ENCODE peak calls at places on chromosome 14, in nine cellular contexts. Y is SK-N-MC, F is breast epithelium, E is Panc1, I is GM12891, G is HCT116, Q is endothelial cell of umbilical vein, O is transverse colon, H is spleen. S is an unnamed sample.

GRCh38 chr14:61564623-61565091 is 130.7 kb upstream of the HIF1A start:
- DNase-seq in F (no peak), H (no peak), Y (no peak), E (no peak), G (peak), Q (peak), O (no peak), I (no peak), S (peak)

GRCh38 chr14:105850853-105851581 is 324.6 kb downstream of the TMEM121 start:
- DNase-seq in Y (no peak), H (peak), O (no peak), G (no peak), F (no peak), I (no peak), E (no peak), Q (no peak), S (no peak)

GRCh38 chr14:80955434-80955939 is at the start of gene TSHR:
- DNase-seq in H (no peak), E (no peak), G (no peak), F (no peak), I (no peak), O (no peak), Y (no peak), Q (no peak), S (no peak)

GRCh38 chr14:58817846-58818245 is 180.1 kb downstream of the DACT1 start:
- DNase-seq in Q (no peak), Y (no peak), F (no peak), G (no peak), I (no peak), E (no peak), O (no peak), H (no peak), S (no peak)

GRCh38 chr14:64387232-64387737 is 868 bp upstream of the MTHFD1 start:
- DNase-seq in F (no peak), I (peak), Y (no peak), G (no peak), H (no peak), O (no peak), E (no peak), Q (peak), S (peak)

GRCh38 chr14:59278111-59278510 is 89.6 kb downstream of the DAAM1 start:
- DNase-seq in H (no peak), I (no peak), E (peak), F (no peak), O (no peak), Q (peak), Y (no peak), G (peak), S (peak)

GRCh38 chr14:67428501-67429031 is 16.6 kb upstream of the PLEK2 start:
- DNase-seq in Y (no peak), I (no peak), Q (no peak), G (no peak), F (no peak), H (no peak), E (no peak), O (peak), S (peak)

GRCh38 chr14:58607571-58608317 is 30.0 kb upstream of the DACT1 start:
- DNase-seq in O (no peak), G (no peak), E (no peak), Q (no peak), Y (no peak), I (no peak), H (no peak), F (no peak), S (no peak)

GRCh38 chr14:92922883-92923743 is at the start of gene CHGA:
- DNase-seq in H (no peak), Y (no peak), E (no peak), F (peak), G (no peak), Q (peak), O (peak), I (peak), S (peak)

GRCh38 chr14:92923744-92924103 is 774 bp downstream of the CHGA start:
- DNase-seq in O (no peak), Q (no peak), F (no peak), E (no peak), G (no peak), I (no peak), H (no peak), Y (no peak), S (no peak)

GRCh38 chr14:92924247-92924646 is 1.3 kb downstream of the CHGA start:
- DNase-seq in I (no peak), O (no peak), F (no peak), E (no peak), Q (no peak), G (no peak), H (no peak), Y (no peak), S (no peak)

GRCh38 chr14:92920001-92920400 is 2.9 kb upstream of the CHGA start:
- DNase-seq in Y (no peak), G (no peak), Q (no peak), F (no peak), H (no peak), O (no peak), I (no peak), E (no peak), S (no peak)

GRCh38 chr14:92922155-92922735 is 705 bp upstream of the CHGA start:
- DNase-seq in E (no peak), I (no peak), Y (no peak), G (no peak), H (no peak), F (no peak), Q (no peak), O (no peak), S (no peak)
- TF ChIP-seq POLR2AphosphoS5 in E (no peak), I (no peak), Y (no peak), G (no peak), H (no peak), F (no peak), Q (no peak), O (no peak), S (no peak)

DNA sequence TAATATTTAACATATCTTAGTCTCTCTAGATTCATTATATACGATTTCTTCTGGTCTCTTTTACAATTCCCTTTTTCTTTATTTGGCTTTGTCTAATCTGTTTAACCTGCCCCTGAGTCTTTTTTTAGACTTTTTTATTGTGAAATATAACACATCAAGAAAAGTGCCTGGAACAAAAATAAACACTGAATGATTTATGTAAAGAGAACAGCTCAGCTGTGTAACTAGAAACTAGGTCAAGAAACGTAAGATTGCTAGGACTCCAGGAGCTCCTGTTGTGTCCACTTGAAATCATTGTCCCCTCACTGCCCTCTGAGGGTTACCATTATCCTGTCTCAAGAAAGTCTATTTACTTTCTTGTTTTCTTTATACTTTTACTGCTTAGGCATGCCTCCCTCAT is 23.1 kb downstream of the EXD2 start:
- DNase-seq in F (no peak), Q (no peak), G (no peak), O (no peak), E (no peak), Y (no peak), I (no peak), H (no peak), S (no peak)
- TF ChIP-seq POLR2AphosphoS5 in F (no peak), Q (no peak), G (no peak), O (no peak), E (no peak), Y (no peak), I (no peak), H (no peak), S (no peak)

GRCh38 chr14:103523583-103523969 is 946 bp upstream of the CKB start:
- DNase-seq in G (no peak), I (no peak), H (no peak), E (no peak), F (no peak), Y (no peak), O (no peak), Q (no peak), S (no peak)

GRCh38 chr14:103521438-103521961 is 1.1 kb downstream of the CKB start:
- DNase-seq in Q (no peak), H (peak), E (no peak), Y (no peak), I (no peak), G (no peak), F (no peak), O (no peak), S (no peak)

GRCh38 chr14:103522649-103523582 is at the start of gene CKB:
- DNase-seq in Q (no peak), I (no peak), G (no peak), O (peak), E (no peak), F (no peak), H (peak), Y (no peak), S (no peak)

GRCh38 chr14:103520657-103521437 is 1.8 kb downstream of the CKB start:
- DNase-seq in I (peak), F (peak), E (no peak), Q (peak), O (peak), Y (no peak), G (peak), H (peak), S (no peak)

GRCh38 chr14:103522028-103522581 is 525 bp downstream of the CKB start:
- DNase-seq in O (no peak), F (no peak), E (no peak), Y (no peak), I (no peak), Q (no peak), H (peak), G (no peak), S (no peak)
- TF ChIP-seq POLR2AphosphoS5 in O (no peak), F (no peak), E (no peak), Y (no peak), I (no peak), Q (no peak), H (no peak), G (no peak), S (no peak)

DNA sequence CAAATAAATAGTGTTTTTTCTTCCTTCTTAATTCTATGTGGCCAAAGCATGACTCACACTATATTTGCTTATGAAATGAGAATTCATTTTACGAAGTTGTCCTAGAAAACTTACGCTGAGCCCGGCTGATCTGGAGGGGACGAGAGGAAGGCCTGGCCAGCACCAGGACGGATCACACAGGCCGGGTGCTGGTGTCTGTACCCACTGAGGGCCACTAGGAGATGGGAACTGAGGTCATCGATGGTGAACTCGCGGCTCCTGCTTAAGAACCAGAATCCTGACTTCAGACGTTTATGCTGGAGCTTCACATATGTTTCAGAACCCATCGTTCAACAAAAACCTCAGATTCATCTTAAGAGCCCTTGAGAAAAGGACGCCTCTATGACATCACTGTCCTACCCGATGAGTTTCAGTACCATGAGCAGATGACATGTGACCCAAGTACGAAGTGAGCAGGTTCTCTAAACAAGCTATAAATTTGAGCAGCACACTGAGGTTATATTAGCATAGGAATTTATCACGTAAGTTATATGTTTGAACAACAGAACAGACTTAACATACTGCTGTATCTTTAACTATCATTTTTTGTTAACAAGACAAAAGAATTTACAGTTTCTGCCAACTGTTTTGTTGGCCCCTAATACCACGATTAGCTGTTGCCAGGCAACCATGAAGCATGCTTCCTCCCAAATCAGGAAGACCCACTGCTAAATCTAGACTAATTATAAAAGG is 111.9 kb downstream of the FOXN3 start:
- DNase-seq in O (peak), H (no peak), Q (peak), Y (peak), G (no peak), F (no peak), E (no peak), I (no peak), S (no peak)
- TF ChIP-seq POLR2AphosphoS5 in O (peak), H (peak), Q (no peak), Y (no peak), G (no peak), F (no peak), E (no peak), I (no peak), S (no peak)

GRCh38 chr14:89351364-89351957 is 65.6 kb downstream of the FOXN3 start:
- DNase-seq in Y (peak), G (no peak), E (no peak), Q (peak), O (peak), F (no peak), I (peak), H (no peak), S (peak)
- TF ChIP-seq POLR2AphosphoS5 in Y (no peak), G (no peak), E (no peak), Q (no peak), O (no peak), F (no peak), I (no peak), H (no peak), S (no peak)

GRCh38 chr14:33646692-33647260 is 304.1 kb downstream of the EGLN3 start:
- DNase-seq in O (no peak), Y (no peak), G (no peak), H (no peak), I (no peak), Q (peak), F (no peak), E (no peak), S (no peak)
- TF ChIP-seq POLR2AphosphoS5 in O (no peak), Y (no peak), G (no peak), H (no peak), I (no peak), Q (no peak), F (no peak), E (no peak), S (no peak)

DNA sequence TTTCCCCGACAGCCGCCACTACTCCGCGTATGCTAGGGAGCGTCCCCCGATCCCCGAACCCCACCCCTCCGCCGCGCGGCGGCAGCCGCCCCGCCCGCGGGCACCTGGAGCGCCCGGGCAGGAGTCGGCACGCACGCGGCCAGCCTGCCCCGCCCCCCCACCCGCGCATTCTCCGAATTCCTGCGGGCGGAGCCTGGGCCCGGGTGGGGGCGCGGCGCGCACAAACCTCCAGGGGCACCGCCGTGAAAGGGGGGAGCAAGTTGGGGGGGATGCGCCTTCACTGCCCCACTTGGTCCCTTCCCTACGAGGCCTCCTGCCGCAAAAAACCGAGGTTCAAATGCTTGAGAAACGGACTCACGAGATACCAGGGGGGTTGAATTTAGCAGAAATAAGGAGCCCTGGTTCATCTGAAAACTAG is 1.7 kb downstream of the AJUBA start:
- DNase-seq in O (peak), I (peak), F (peak), E (no peak), Y (no peak), Q (no peak), G (no peak), H (no peak), S (peak)
- TF ChIP-seq POLR2AphosphoS5 in O (no peak), I (no peak), F (no peak), E (peak), Y (no peak), Q (peak), G (peak), H (no peak), S (peak)

GRCh38 chr14:75144944-75145343 is 18.1 kb upstream of the NEK9 start:
- DNase-seq in E (no peak), I (no peak), G (no peak), Q (no peak), F (no peak), H (no peak), Y (no peak), O (peak), S (no peak)
- TF ChIP-seq POLR2AphosphoS5 in E (no peak), I (no peak), G (no peak), Q (no peak), F (no peak), H (peak), Y (no peak), O (peak), S (no peak)

DNA sequence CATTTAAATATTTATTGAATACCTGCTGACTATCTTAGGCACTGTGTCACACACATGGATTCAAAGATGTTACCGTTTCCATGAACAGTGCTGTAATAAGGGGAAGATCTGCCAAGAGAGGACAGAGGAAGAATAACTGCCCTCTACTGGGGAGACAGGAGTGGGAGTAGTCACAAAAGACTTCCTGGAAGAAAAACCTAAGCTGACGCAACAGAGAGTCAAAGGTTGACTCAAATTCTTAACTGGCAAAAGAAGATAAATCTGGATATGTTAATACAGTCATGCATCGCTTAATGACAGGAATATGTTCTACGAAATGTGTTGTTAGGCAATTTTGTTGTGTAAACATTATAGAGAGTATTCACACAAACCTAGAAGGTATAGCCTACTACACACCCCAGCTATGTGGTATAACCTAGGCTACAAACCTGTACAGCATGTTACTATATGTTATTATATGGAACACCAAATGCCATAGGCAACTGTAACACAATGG is 51.5 kb downstream of the DCAF5 start:
- DNase-seq in O (no peak), I (no peak), F (no peak), H (no peak), Q (peak), G (peak), E (no peak), Y (no peak), S (no peak)
- TF ChIP-seq POLR2AphosphoS5 in O (peak), I (no peak), F (no peak), H (peak), Q (no peak), G (no peak), E (no peak), Y (no peak), S (no peak)

S was measured in HepG2.